ENCODE peak calls at places on chromosomes 2 and 18, in six cellular contexts. F is HCT116, M is K562, B is H1, V is GM12878, C is HepG2. R is an unnamed sample. For H3K4me1, the result is how much of the 10 kb centered on the place peaks cover.

GRCh38 chr2:239035361-239035814 is 187.5 kb downstream of the TWIST2 start:
- DNase-seq in F (peak), B (no peak), C (no peak), M (peak), V (no peak), R (no peak)

GRCh38 chr2:239767016-239767905 is 257.9 kb downstream of the NDUFA10 start:
- DNase-seq in V (no peak), M (no peak), F (no peak), B (no peak), C (no peak), R (no peak)

GRCh38 chr2:201786471-201786870 is 5.7 kb upstream of the ALS2 start:
- DNase-seq in C (no peak), B (no peak), M (no peak), F (no peak), V (no peak), R (no peak)

GRCh38 chr18:45626330-45627203 is 11.3 kb downstream of the SLC14A2 start:
- DNase-seq in V (no peak), M (no peak), B (peak), F (no peak), C (no peak), R (peak)

GRCh38 chr18:10476430-10476829 is 22.0 kb downstream of the APCDD1 start:
- DNase-seq in B (no peak), M (no peak), F (no peak), V (no peak), C (no peak), R (no peak)

GRCh38 chr18:49813071-49813320 is 337 bp downstream of the ACAA2 start:
- DNase-seq in F (no peak), C (peak), B (no peak), M (peak), V (no peak), R (peak)

GRCh38 chr18:76988015-76988826 is 144.4 kb downstream of the MBP start:
- DNase-seq in C (no peak), M (no peak), F (no peak), V (no peak), B (no peak), R (no peak)

GRCh38 chr18:37742436-37742835 is 176.8 kb upstream of the CELF4 start:
- DNase-seq in C (no peak), F (no peak), V (no peak), B (no peak), M (no peak), R (peak)

GRCh38 chr2:153986488-153987229 is 114.9 kb downstream of the GALNT13 start:
- DNase-seq in M (no peak), B (no peak), C (peak), F (peak), V (no peak), R (no peak)

GRCh38 chr2:124983595-124983994 is 958.5 kb downstream of the CNTNAP5 start:
- DNase-seq in F (no peak), V (no peak), M (no peak), B (no peak), C (no peak), R (no peak)

GRCh38 chr2:2180446-2180845 is 150.6 kb downstream of the MYT1L start:
- DNase-seq in M (no peak), V (no peak), C (no peak), B (no peak), F (no peak), R (no peak)

GRCh38 chr2:237432484-237433092 is 18.6 kb upstream of the COL6A3 start:
- DNase-seq in C (no peak), V (no peak), B (no peak), F (peak), M (no peak), R (no peak)

GRCh38 chr2:76197428-76197827 is 486.7 kb upstream of the GCFC2 start:
- DNase-seq in F (no peak), M (no peak), B (no peak), V (no peak), C (no peak), R (no peak)

GRCh38 chr2:31386648-31387047 is 27.9 kb downstream of the XDH start:
- DNase-seq in C (peak), B (no peak), V (no peak), M (peak), F (no peak), R (peak)

GRCh38 chr2:30266051-30266621 is 34.8 kb downstream of the LBH start:
- DNase-seq in V (no peak), C (no peak), M (no peak), F (no peak), B (no peak), R (no peak)

GRCh38 chr2:41364842-41365241 is 683.0 kb upstream of the PKDCC start:
- DNase-seq in F (no peak), M (no peak), V (no peak), C (no peak), B (no peak), R (no peak)

GRCh38 chr2:20052872-20053281 is 1.4 kb upstream of the LAPTM4A start:
- DNase-seq in V (no peak), C (no peak), M (peak), B (no peak), F (peak), R (no peak)

GRCh38 chr2:3041841-3042600 is 335.6 kb downstream of the EIPR1 start:
- DNase-seq in F (no peak), B (no peak), M (no peak), V (no peak), C (no peak), R (no peak)

GRCh38 chr2:95316466-95317122 is 19.4 kb downstream of the KCNIP3 start:
- DNase-seq in V (no peak), B (no peak), M (no peak), F (no peak), C (no peak), R (no peak)

GRCh38 chr18:9992300-9992987 is 78.6 kb downstream of the VAPA start:
- DNase-seq in V (no peak), B (no peak), C (no peak), F (no peak), M (no peak), R (no peak)

GRCh38 chr2:15307526-15307925 is 253.6 kb downstream of the NBAS start:
- DNase-seq in M (no peak), V (no peak), C (no peak), B (no peak), F (no peak), R (no peak)

GRCh38 chr2:231716641-231717280 is 8.4 kb downstream of the PTMA start:
- DNase-seq in C (peak), M (no peak), V (no peak), F (no peak), B (no peak), R (no peak)

GRCh38 chr2:199460101-199460671 is 2.4 kb upstream of the SATB2 start:
- DNase-seq in C (no peak), B (no peak), F (peak), M (no peak), V (no peak), R (no peak)

GRCh38 chr18:57687970-57688369 is 66.3 kb upstream of the NARS1 start:
- DNase-seq in F (no peak), V (no peak), M (peak), B (no peak), C (no peak), R (no peak)

GRCh38 chr18:57677289-57678211 is 55.9 kb upstream of the NARS1 start:
- DNase-seq in B (no peak), C (no peak), F (no peak), M (no peak), V (no peak), R (no peak)

GRCh38 chr18:57683470-57683869 is 61.8 kb upstream of the NARS1 start:
- DNase-seq in M (no peak), B (no peak), V (no peak), F (no peak), C (no peak), R (no peak)
- TF ChIP-seq ZNF274 in M (no peak), B (no peak), V (no peak), F (no peak), C (no peak), R (no peak)

DNA sequence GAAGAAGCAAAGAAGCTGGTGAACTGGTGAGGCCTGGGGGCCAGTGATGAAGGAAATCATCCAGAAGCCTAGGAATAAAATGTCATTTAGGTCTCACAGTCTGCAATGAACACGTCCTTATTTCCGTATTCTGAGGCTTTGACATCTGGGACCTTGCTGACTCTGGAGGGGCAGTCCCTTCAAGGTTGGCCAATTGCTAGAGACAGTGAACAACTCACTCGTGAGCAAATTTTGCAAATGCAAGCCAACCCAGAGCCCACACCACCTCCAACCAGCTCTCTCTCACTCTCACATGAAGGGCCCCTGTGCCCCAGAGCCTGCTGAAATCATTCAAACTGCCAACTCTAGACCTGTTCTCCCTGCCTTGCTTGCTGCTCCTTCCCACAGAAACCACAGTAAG is 279.1 kb upstream of the LYPD1 start:
- DNase-seq in F (no peak), B (no peak), M (no peak), C (no peak), V (no peak), R (no peak)
- TF ChIP-seq YY1 in F (no peak), B (no peak), M (no peak), C (no peak), V (no peak), R (no peak)

DNA sequence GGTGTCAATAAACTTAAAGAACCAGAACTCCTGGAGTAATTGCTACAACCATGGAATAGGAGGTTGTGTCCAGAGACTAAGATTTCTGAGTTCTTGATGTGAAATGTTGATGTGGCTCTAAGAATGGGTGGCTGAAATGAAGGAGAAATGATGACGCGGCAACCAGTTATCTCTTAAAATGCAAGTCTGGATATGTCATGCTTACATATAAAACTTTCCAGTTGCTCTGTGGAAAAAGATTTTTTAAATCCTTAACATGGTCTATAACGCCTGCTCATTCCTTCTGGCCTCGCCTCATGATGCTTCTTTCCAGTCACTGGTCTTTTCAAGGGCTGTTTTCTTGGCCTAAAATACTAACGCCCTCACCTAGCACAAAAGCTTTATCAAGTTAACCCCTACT is 23.5 kb upstream of the MYO1B start:
- DNase-seq in B (no peak), M (no peak), F (no peak), C (no peak), V (no peak), R (no peak)
- H3K4me1 ChIP-seq in B (under half), M (under half), F (under half), C (under half), V (under half), R (under half)

DNA sequence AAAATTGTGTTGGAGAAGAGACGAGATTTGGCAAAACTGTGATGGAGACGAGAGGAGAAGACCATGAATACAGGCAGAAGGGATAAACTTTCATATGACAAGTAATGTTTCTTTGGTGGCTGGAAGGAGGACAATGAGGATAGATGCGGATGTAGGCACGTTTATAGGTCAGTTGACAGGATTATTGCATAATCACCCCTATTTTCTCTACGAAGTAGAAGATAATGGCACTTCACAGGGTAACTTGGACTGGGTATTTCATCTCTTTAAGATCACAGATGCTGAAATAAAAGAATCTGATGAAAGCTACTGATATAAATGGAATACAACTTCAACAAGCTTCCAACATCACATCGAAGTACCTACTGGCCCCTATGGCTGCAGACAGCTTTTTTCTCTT is 81.0 kb downstream of the PLEKHM3 start:
- DNase-seq in M (no peak), F (no peak), C (no peak), B (no peak), V (no peak), R (no peak)
- TF ChIP-seq ZNF274 in M (no peak), F (no peak), C (no peak), B (no peak), V (no peak), R (no peak)

GRCh38 chr18:79547413-79548076 is 132.1 kb upstream of the CTDP1 start:
- DNase-seq in F (no peak), V (no peak), M (no peak), B (no peak), C (no peak), R (no peak)
- TF ChIP-seq YY1 in F (no peak), V (no peak), M (no peak), B (no peak), C (no peak), R (no peak)

R was measured in NT2/D1.